ENCODE peak calls at places on chromosomes 3 and 15, in seven cellular contexts. P, O, T, M, N, F and Y are unnamed samples.

GRCh38 chr3:38843898-38844297 is 27.9 kb upstream of the SCN10A start:
- DNase-seq in T (peak; percentile 60), N (peak; percentile 31), P (no peak), F (no peak), M (no peak), O (peak; percentile 77), Y (peak; percentile 55)

GRCh38 chr3:185729335-185729715 is 95.5 kb downstream of the IGF2BP2 start:
- DNase-seq in F (peak; percentile 61), M (no peak), P (no peak), T (peak; percentile 59), N (peak; percentile 94), O (peak; percentile 90), Y (peak; percentile 83)

GRCh38 chr3:12395349-12396012 is 88.8 kb upstream of the TSEN2 start:
- DNase-seq in T (peak; percentile 59), N (peak; percentile 28), P (no peak), O (peak; percentile 33), F (no peak), M (no peak), Y (no peak)

GRCh38 chr3:169914321-169914720 is 2.9 kb downstream of the SAMD7 start:
- DNase-seq in T (peak; percentile 64), O (peak; percentile 34), F (no peak), N (peak; percentile 62), P (no peak), M (no peak), Y (peak; percentile 42)

GRCh38 chr15:85142324-85142723 is 160.7 kb downstream of the PDE8A start:
- DNase-seq in F (peak; percentile 45), M (no peak), T (peak; percentile 89), O (peak; percentile 89), P (no peak), N (peak; percentile 82), Y (peak; percentile 73)

GRCh38 chr3:129001817-129002572 is 891 bp downstream of the EFCC1 start:
- DNase-seq in T (no peak), N (no peak), F (no peak), O (peak; percentile 58), P (no peak), M (no peak), Y (no peak)

GRCh38 chr3:130250982-130251381 is 94.5 kb upstream of the COL6A5 start:
- DNase-seq in M (no peak), T (no peak), N (no peak), P (no peak), F (no peak), O (no peak), Y (no peak)

GRCh38 chr3:112411425-112411824 is 78.5 kb downstream of the CD200 start:
- DNase-seq in O (no peak), M (no peak), P (no peak), F (no peak), T (no peak), N (no peak), Y (no peak)

GRCh38 chr3:109818081-109818480 is 480.7 kb upstream of the DPPA4 start:
- DNase-seq in N (no peak), F (no peak), P (no peak), O (no peak), T (no peak), M (no peak), Y (no peak)

GRCh38 chr15:48703544-48703943 is 58.0 kb upstream of the FBN1 start:
- DNase-seq in O (peak; percentile 66), N (no peak), T (peak; percentile 91), M (no peak), P (no peak), F (no peak), Y (no peak)

GRCh38 chr15:53974121-53974520 is 4.1 kb upstream of the UNC13C start:
- DNase-seq in N (no peak), F (no peak), O (no peak), P (no peak), T (no peak), M (no peak), Y (no peak)

GRCh38 chr3:50267280-50267913 is 1.6 kb upstream of the SEMA3B start:
- DNase-seq in M (peak; percentile 74), N (no peak), F (no peak), T (no peak), P (peak; percentile 70), O (no peak), Y (no peak)

GRCh38 chr15:44727462-44728231 is 8.7 kb upstream of the TRIM69 start:
- DNase-seq in P (no peak), F (no peak), O (no peak), N (no peak), M (no peak), T (no peak), Y (peak; percentile 41)

GRCh38 chr3:26090589-26090988 is 300.7 kb downstream of the OXSM start:
- DNase-seq in P (no peak), M (no peak), O (no peak), F (no peak), T (no peak), N (no peak), Y (no peak)

GRCh38 chr15:84082739-84083138 is 152.8 kb upstream of the GOLGA6L4 start:
- DNase-seq in M (no peak), N (peak; percentile 61), P (no peak), O (no peak), F (no peak), T (peak; percentile 11), Y (no peak)

GRCh38 chr3:177256991-177257390 is 59.7 kb upstream of the TBL1XR1 start:
- DNase-seq in O (no peak), M (no peak), T (peak; percentile 7), N (no peak), P (no peak), F (no peak), Y (no peak)

GRCh38 chr15:57509121-57509520 is 82.6 kb upstream of the MYZAP start:
- DNase-seq in P (no peak), T (no peak), M (no peak), F (no peak), N (no peak), O (no peak), Y (no peak)

GRCh38 chr3:171351676-171352075 is 108.5 kb downstream of the TNIK start:
- DNase-seq in F (no peak), P (no peak), M (no peak), T (peak; percentile 99), N (peak; percentile 100), O (peak; percentile 21), Y (peak; percentile 96)

GRCh38 chr3:150020527-150020926 is 49.8 kb upstream of the PFN2 start:
- DNase-seq in P (no peak), F (no peak), N (peak; percentile 40), O (no peak), T (peak; percentile 10), M (no peak), Y (no peak)

GRCh38 chr3:36991147-36991546 is 1.8 kb downstream of the EPM2AIP1 start:
- DNase-seq in P (no peak), M (no peak), N (no peak), F (no peak), T (no peak), O (no peak), Y (no peak)

GRCh38 chr3:146067048-146067447 is 93.9 kb downstream of the PLOD2 start:
- DNase-seq in P (no peak), O (peak; percentile 49), M (no peak), N (peak; percentile 48), T (peak; percentile 87), F (no peak), Y (peak; percentile 67)

GRCh38 chr3:188812198-188812597 is 359.6 kb upstream of the TPRG1 start:
- DNase-seq in P (no peak), T (peak; percentile 39), O (no peak), M (no peak), F (no peak), N (no peak), Y (no peak)

GRCh38 chr15:41853191-41853590 is 14.5 kb downstream of the PLA2G4B start:
- DNase-seq in F (no peak), N (no peak), T (no peak), O (no peak), P (no peak), M (no peak), Y (no peak)

GRCh38 chr3:38722760-38723568 is 73.5 kb upstream of the SCN5A start:
- DNase-seq in O (peak; percentile 86), N (no peak), M (no peak), F (peak; percentile 55), T (no peak), P (no peak), Y (no peak)

GRCh38 chr15:46091860-46092450 is 457.1 kb downstream of the SQOR start:
- DNase-seq in F (no peak), P (no peak), T (peak; percentile 25), M (no peak), O (peak; percentile 61), N (peak; percentile 63), Y (peak; percentile 16)

GRCh38 chr3:42520336-42520735 is 17.9 kb downstream of the VIPR1 start:
- DNase-seq in N (no peak), M (no peak), O (peak; percentile 45), T (no peak), P (no peak), F (no peak), Y (no peak)

GRCh38 chr3:109131276-109131675 is 5.2 kb upstream of the C3orf85 start:
- DNase-seq in P (no peak), N (no peak), F (no peak), M (no peak), O (no peak), T (no peak), Y (no peak)